ENCODE peak calls at places on chromosomes 7 and 10, in six cellular contexts. One of them, this sample, is unnamed.

GRCh38 chr10:62560207-62560819 is 186.1 kb downstream of the ZNF365 start:
- DNase-seq in neuronal stem cell: no peak
- DNase-seq in cerebellar cortex: no peak
- DNase-seq in endothelial cell: no peak
- DNase-seq in activated CD4-positive, alpha-beta T cell treated with anti-CD3 and anti-CD28 coated beads, Interleukin-2, amount 50 U/mL, for 1 hour: no peak
- DNase-seq in HFF-Myc: no peak
- DNase-seq in this sample: no peak

GRCh38 chr7:69922011-69922803 is 323.9 kb downstream of the AUTS2 start:
- DNase-seq in neuronal stem cell: no peak
- DNase-seq in cerebellar cortex: no peak
- DNase-seq in endothelial cell: no peak
- DNase-seq in activated CD4-positive, alpha-beta T cell treated with anti-CD3 and anti-CD28 coated beads, Interleukin-2, amount 50 U/mL, for 1 hour: no peak
- DNase-seq in HFF-Myc: no peak
- DNase-seq in this sample: no peak

GRCh38 chr7:84091318-84091717 is 103.3 kb downstream of the SEMA3A start:
- DNase-seq in neuronal stem cell: no peak
- DNase-seq in cerebellar cortex: no peak
- DNase-seq in endothelial cell: no peak
- DNase-seq in activated CD4-positive, alpha-beta T cell treated with anti-CD3 and anti-CD28 coated beads, Interleukin-2, amount 50 U/mL, for 1 hour: no peak
- DNase-seq in HFF-Myc: no peak
- DNase-seq in this sample: no peak

GRCh38 chr10:12019343-12019971 is 23.2 kb downstream of the UPF2 start:
- DNase-seq in neuronal stem cell: no peak
- DNase-seq in cerebellar cortex: no peak
- DNase-seq in endothelial cell: no peak
- DNase-seq in activated CD4-positive, alpha-beta T cell treated with anti-CD3 and anti-CD28 coated beads, Interleukin-2, amount 50 U/mL, for 1 hour: no peak
- DNase-seq in HFF-Myc: no peak
- DNase-seq in this sample: no peak

GRCh38 chr10:2076528-2076927 is 339.2 kb upstream of the ADARB2 start:
- DNase-seq in neuronal stem cell: no peak
- DNase-seq in cerebellar cortex: no peak
- DNase-seq in endothelial cell: no peak
- DNase-seq in activated CD4-positive, alpha-beta T cell treated with anti-CD3 and anti-CD28 coated beads, Interleukin-2, amount 50 U/mL, for 1 hour: no peak
- DNase-seq in HFF-Myc: no peak
- DNase-seq in this sample: no peak

GRCh38 chr7:134280508-134280907 is 36.2 kb downstream of the SLC35B4 start:
- DNase-seq in neuronal stem cell: no peak
- DNase-seq in cerebellar cortex: no peak
- DNase-seq in endothelial cell: no peak
- DNase-seq in activated CD4-positive, alpha-beta T cell treated with anti-CD3 and anti-CD28 coated beads, Interleukin-2, amount 50 U/mL, for 1 hour: no peak
- DNase-seq in HFF-Myc: no peak
- DNase-seq in this sample: no peak

GRCh38 chr7:2738766-2739549 is 51.0 kb downstream of the AMZ1 start:
- DNase-seq in neuronal stem cell: no peak
- DNase-seq in cerebellar cortex: no peak
- DNase-seq in endothelial cell: no peak
- DNase-seq in activated CD4-positive, alpha-beta T cell treated with anti-CD3 and anti-CD28 coated beads, Interleukin-2, amount 50 U/mL, for 1 hour: no peak
- DNase-seq in HFF-Myc: no peak
- DNase-seq in this sample: no peak

GRCh38 chr10:78732381-78732780 is 336.4 kb upstream of the ZMIZ1 start:
- DNase-seq in neuronal stem cell: no peak
- DNase-seq in cerebellar cortex: no peak
- DNase-seq in endothelial cell: no peak
- DNase-seq in activated CD4-positive, alpha-beta T cell treated with anti-CD3 and anti-CD28 coated beads, Interleukin-2, amount 50 U/mL, for 1 hour: no peak
- DNase-seq in HFF-Myc: no peak
- DNase-seq in this sample: no peak

GRCh38 chr10:24008164-24009066 is 200.5 kb upstream of the KIAA1217 start:
- DNase-seq in neuronal stem cell: peak
- DNase-seq in cerebellar cortex: no peak
- DNase-seq in endothelial cell: no peak
- DNase-seq in activated CD4-positive, alpha-beta T cell treated with anti-CD3 and anti-CD28 coated beads, Interleukin-2, amount 50 U/mL, for 1 hour: no peak
- DNase-seq in HFF-Myc: peak
- DNase-seq in this sample: no peak

GRCh38 chr7:41029072-41029492 is 673.8 kb downstream of the INHBA start:
- DNase-seq in neuronal stem cell: no peak
- DNase-seq in cerebellar cortex: no peak
- DNase-seq in endothelial cell: no peak
- DNase-seq in activated CD4-positive, alpha-beta T cell treated with anti-CD3 and anti-CD28 coated beads, Interleukin-2, amount 50 U/mL, for 1 hour: no peak
- DNase-seq in HFF-Myc: peak
- DNase-seq in this sample: no peak

GRCh38 chr7:89887489-89887888 is 266.8 kb upstream of the STEAP1 start:
- DNase-seq in neuronal stem cell: no peak
- DNase-seq in cerebellar cortex: no peak
- DNase-seq in endothelial cell: no peak
- DNase-seq in activated CD4-positive, alpha-beta T cell treated with anti-CD3 and anti-CD28 coated beads, Interleukin-2, amount 50 U/mL, for 1 hour: no peak
- DNase-seq in HFF-Myc: no peak
- DNase-seq in this sample: no peak

GRCh38 chr7:28488061-28488791 is 75.9 kb downstream of the CREB5 start:
- DNase-seq in neuronal stem cell: no peak
- DNase-seq in cerebellar cortex: no peak
- DNase-seq in endothelial cell: no peak
- DNase-seq in activated CD4-positive, alpha-beta T cell treated with anti-CD3 and anti-CD28 coated beads, Interleukin-2, amount 50 U/mL, for 1 hour: no peak
- DNase-seq in HFF-Myc: no peak
- DNase-seq in this sample: no peak

GRCh38 chr10:89888647-89889046 is 187.3 kb downstream of the KIF20B start:
- DNase-seq in neuronal stem cell: no peak
- DNase-seq in cerebellar cortex: no peak
- DNase-seq in endothelial cell: no peak
- DNase-seq in activated CD4-positive, alpha-beta T cell treated with anti-CD3 and anti-CD28 coated beads, Interleukin-2, amount 50 U/mL, for 1 hour: no peak
- DNase-seq in HFF-Myc: no peak
- DNase-seq in this sample: no peak

GRCh38 chr10:123393170-123393569 is 239.0 kb downstream of the BUB3 start:
- DNase-seq in neuronal stem cell: no peak
- DNase-seq in cerebellar cortex: no peak
- DNase-seq in endothelial cell: no peak
- DNase-seq in activated CD4-positive, alpha-beta T cell treated with anti-CD3 and anti-CD28 coated beads, Interleukin-2, amount 50 U/mL, for 1 hour: no peak
- DNase-seq in HFF-Myc: no peak
- DNase-seq in this sample: no peak

GRCh38 chr10:17607603-17608332 is 9.4 kb downstream of the HACD1 start:
- DNase-seq in neuronal stem cell: peak
- DNase-seq in cerebellar cortex: peak
- DNase-seq in endothelial cell: no peak
- DNase-seq in activated CD4-positive, alpha-beta T cell treated with anti-CD3 and anti-CD28 coated beads, Interleukin-2, amount 50 U/mL, for 1 hour: no peak
- DNase-seq in HFF-Myc: no peak
- DNase-seq in this sample: no peak

GRCh38 chr7:149466364-149466763 is 5.5 kb upstream of the ZNF777 start:
- DNase-seq in neuronal stem cell: no peak
- DNase-seq in cerebellar cortex: no peak
- DNase-seq in endothelial cell: no peak
- DNase-seq in activated CD4-positive, alpha-beta T cell treated with anti-CD3 and anti-CD28 coated beads, Interleukin-2, amount 50 U/mL, for 1 hour: no peak
- DNase-seq in HFF-Myc: no peak
- DNase-seq in this sample: no peak

GRCh38 chr7:45984386-45985295 is 63.6 kb upstream of the IGFBP3 start:
- DNase-seq in neuronal stem cell: no peak
- DNase-seq in cerebellar cortex: peak
- DNase-seq in endothelial cell: no peak
- DNase-seq in activated CD4-positive, alpha-beta T cell treated with anti-CD3 and anti-CD28 coated beads, Interleukin-2, amount 50 U/mL, for 1 hour: no peak
- DNase-seq in HFF-Myc: no peak
- DNase-seq in this sample: peak

GRCh38 chr10:62186999-62187695 is 81.5 kb downstream of the RTKN2 start:
- DNase-seq in neuronal stem cell: no peak
- DNase-seq in cerebellar cortex: no peak
- DNase-seq in endothelial cell: no peak
- DNase-seq in activated CD4-positive, alpha-beta T cell treated with anti-CD3 and anti-CD28 coated beads, Interleukin-2, amount 50 U/mL, for 1 hour: no peak
- DNase-seq in HFF-Myc: no peak
- DNase-seq in this sample: no peak

GRCh38 chr7:114225784-114226183 is 188.8 kb upstream of the FOXP2 start:
- DNase-seq in neuronal stem cell: no peak
- DNase-seq in cerebellar cortex: no peak
- DNase-seq in endothelial cell: no peak
- DNase-seq in activated CD4-positive, alpha-beta T cell treated with anti-CD3 and anti-CD28 coated beads, Interleukin-2, amount 50 U/mL, for 1 hour: no peak
- DNase-seq in HFF-Myc: no peak
- DNase-seq in this sample: no peak

GRCh38 chr10:31030800-31031199 is 865 bp downstream of the ZNF438 start:
- DNase-seq in neuronal stem cell: no peak
- DNase-seq in cerebellar cortex: no peak
- DNase-seq in endothelial cell: no peak
- DNase-seq in activated CD4-positive, alpha-beta T cell treated with anti-CD3 and anti-CD28 coated beads, Interleukin-2, amount 50 U/mL, for 1 hour: no peak
- DNase-seq in HFF-Myc: no peak
- DNase-seq in this sample: no peak

GRCh38 chr7:11950281-11950680 is 118.3 kb upstream of the THSD7A start:
- DNase-seq in neuronal stem cell: no peak
- DNase-seq in cerebellar cortex: no peak
- DNase-seq in endothelial cell: no peak
- DNase-seq in activated CD4-positive, alpha-beta T cell treated with anti-CD3 and anti-CD28 coated beads, Interleukin-2, amount 50 U/mL, for 1 hour: no peak
- DNase-seq in HFF-Myc: no peak
- DNase-seq in this sample: no peak

GRCh38 chr10:4195214-4195613 is 410.2 kb upstream of the KLF6 start:
- DNase-seq in neuronal stem cell: no peak
- DNase-seq in cerebellar cortex: no peak
- DNase-seq in endothelial cell: no peak
- DNase-seq in activated CD4-positive, alpha-beta T cell treated with anti-CD3 and anti-CD28 coated beads, Interleukin-2, amount 50 U/mL, for 1 hour: no peak
- DNase-seq in HFF-Myc: no peak
- DNase-seq in this sample: no peak

GRCh38 chr7:30548762-30549344 is 44.2 kb upstream of the GGCT start:
- DNase-seq in neuronal stem cell: peak
- DNase-seq in cerebellar cortex: peak
- DNase-seq in endothelial cell: peak
- DNase-seq in activated CD4-positive, alpha-beta T cell treated with anti-CD3 and anti-CD28 coated beads, Interleukin-2, amount 50 U/mL, for 1 hour: peak
- DNase-seq in HFF-Myc: peak
- DNase-seq in this sample: peak

GRCh38 chr7:97020601-97021442 is 3.8 kb downstream of the DLX5 start:
- DNase-seq in neuronal stem cell: peak
- DNase-seq in cerebellar cortex: no peak
- DNase-seq in endothelial cell: no peak
- DNase-seq in activated CD4-positive, alpha-beta T cell treated with anti-CD3 and anti-CD28 coated beads, Interleukin-2, amount 50 U/mL, for 1 hour: no peak
- DNase-seq in HFF-Myc: no peak
- DNase-seq in this sample: no peak

GRCh38 chr7:74452748-74453320 is 872 bp upstream of the GTF2IRD1 start:
- DNase-seq in neuronal stem cell: no peak
- DNase-seq in cerebellar cortex: peak
- DNase-seq in endothelial cell: no peak
- DNase-seq in activated CD4-positive, alpha-beta T cell treated with anti-CD3 and anti-CD28 coated beads, Interleukin-2, amount 50 U/mL, for 1 hour: peak
- DNase-seq in HFF-Myc: no peak
- DNase-seq in this sample: no peak

GRCh38 chr7:21898265-21898930 is 47.3 kb downstream of the CDCA7L start:
- DNase-seq in neuronal stem cell: no peak
- DNase-seq in cerebellar cortex: no peak
- DNase-seq in endothelial cell: no peak
- DNase-seq in activated CD4-positive, alpha-beta T cell treated with anti-CD3 and anti-CD28 coated beads, Interleukin-2, amount 50 U/mL, for 1 hour: no peak
- DNase-seq in HFF-Myc: no peak
- DNase-seq in this sample: no peak

GRCh38 chr7:4895766-4896165 is 12.2 kb upstream of the RADIL start:
- DNase-seq in neuronal stem cell: no peak
- DNase-seq in cerebellar cortex: no peak
- DNase-seq in endothelial cell: no peak
- DNase-seq in activated CD4-positive, alpha-beta T cell treated with anti-CD3 and anti-CD28 coated beads, Interleukin-2, amount 50 U/mL, for 1 hour: no peak
- DNase-seq in HFF-Myc: no peak
- DNase-seq in this sample: no peak

GRCh38 chr10:11539191-11539868 is 72.1 kb downstream of the USP6NL start:
- DNase-seq in neuronal stem cell: no peak
- DNase-seq in cerebellar cortex: no peak
- DNase-seq in endothelial cell: no peak
- DNase-seq in activated CD4-positive, alpha-beta T cell treated with anti-CD3 and anti-CD28 coated beads, Interleukin-2, amount 50 U/mL, for 1 hour: no peak
- DNase-seq in HFF-Myc: no peak
- DNase-seq in this sample: no peak

GRCh38 chr7:1494447-1494846 is 9.7 kb downstream of the INTS1 start:
- DNase-seq in neuronal stem cell: no peak
- DNase-seq in cerebellar cortex: no peak
- DNase-seq in endothelial cell: no peak
- DNase-seq in activated CD4-positive, alpha-beta T cell treated with anti-CD3 and anti-CD28 coated beads, Interleukin-2, amount 50 U/mL, for 1 hour: no peak
- DNase-seq in HFF-Myc: no peak
- DNase-seq in this sample: no peak

GRCh38 chr7:440059-440749 is 79.4 kb downstream of the PDGFA start:
- DNase-seq in neuronal stem cell: no peak
- DNase-seq in cerebellar cortex: no peak
- DNase-seq in endothelial cell: no peak
- DNase-seq in activated CD4-positive, alpha-beta T cell treated with anti-CD3 and anti-CD28 coated beads, Interleukin-2, amount 50 U/mL, for 1 hour: no peak
- DNase-seq in HFF-Myc: no peak
- DNase-seq in this sample: no peak

This sample was measured in iPS DF 19.7.